ENCODE peak calls at places on chromosome 4, in five cellular contexts. G, E, T, A and H are unnamed samples.

GRCh38 chr4:72418458-72418857 is 150.6 kb downstream of the ADAMTS3 start:
- DNase-seq in G (peak; percentile 77), E (peak; percentile 46), T (peak; percentile 90), A (no peak), H (no peak)

GRCh38 chr4:126071346-126072333 is 756.9 kb downstream of the FAT4 start:
- DNase-seq in G (peak; percentile 83), E (no peak), T (peak; percentile 91), A (no peak), H (peak; percentile 54)

GRCh38 chr4:140163029-140163810 is 9.2 kb upstream of the MAML3 start:
- DNase-seq in G (peak; percentile 65), E (no peak), T (peak; percentile 83), A (no peak), H (no peak)

GRCh38 chr4:102787096-102787867 is 26.5 kb upstream of the MANBA start:
- DNase-seq in G (peak; percentile 60), E (no peak), T (peak; percentile 86), A (no peak), H (no peak)

GRCh38 chr4:87633239-87633638 is 16.8 kb upstream of the DMP1 start:
- DNase-seq in G (peak; percentile 30), E (no peak), T (peak; percentile 49), A (no peak), H (no peak)

GRCh38 chr4:73727685-73728084 is 12.7 kb upstream of the CXCL8 start:
- DNase-seq in G (no peak), E (no peak), T (no peak), A (no peak), H (no peak)

GRCh38 chr4:101178731-101179130 is 168.6 kb downstream of the PPP3CA start:
- DNase-seq in G (no peak), E (no peak), T (peak; percentile 53), A (no peak), H (no peak)

GRCh38 chr4:89563431-89563830 is 255.8 kb upstream of the GPRIN3 start:
- DNase-seq in G (no peak), E (no peak), T (peak; percentile 30), A (no peak), H (no peak)

GRCh38 chr4:681736-682451 is 7.1 kb downstream of the SLC49A3 start:
- DNase-seq in G (no peak), E (peak; percentile 61), T (no peak), A (peak; percentile 34), H (peak; percentile 86)

GRCh38 chr4:174457468-174457867 is 64.8 kb downstream of the HPGD start:
- DNase-seq in G (no peak), E (no peak), T (no peak), A (no peak), H (no peak)

GRCh38 chr4:40750461-40751258 is 905 bp downstream of the NSUN7 start:
- DNase-seq in G (no peak), E (no peak), T (peak; percentile 33), A (no peak), H (no peak)

GRCh38 chr4:119490335-119490734 is 138.3 kb downstream of the PDE5A start:
- DNase-seq in G (no peak), E (no peak), T (peak; percentile 45), A (no peak), H (no peak)